ENCODE peak calls at places on chromosome 1, in nine cellular contexts. N is aorta; S is hepatocyte; X is tibial artery; H is A549; C is pancreas; I is effector memory CD4-positive, alpha-beta T cell; M is testis; J is mesenchymal stem cell. Y is an unnamed sample.

GRCh38 chr1:172630868-172631267 is 28.0 kb upstream of the FASLG start:
- DNase-seq in N (no peak), S (no peak), X (no peak), H (no peak), C (no peak), I (no peak), M (no peak), J (no peak), Y (no peak)

GRCh38 chr1:170617595-170618215 is 46.2 kb upstream of the PRRX1 start:
- DNase-seq in N (no peak), S (no peak), X (no peak), H (no peak), C (no peak), I (no peak), M (no peak), J (no peak), Y (no peak)

GRCh38 chr1:207830788-207831187 is 78.9 kb downstream of the CD46 start:
- DNase-seq in N (no peak), S (no peak), X (no peak), H (no peak), C (no peak), I (no peak), M (peak; percentile 48), J (no peak), Y (no peak)

GRCh38 chr1:18396247-18396646 is 84.5 kb upstream of the KLHDC7A start:
- DNase-seq in N (peak; percentile 16), S (peak; percentile 28), X (no peak), H (no peak), C (no peak), I (no peak), M (no peak), J (no peak), Y (peak; percentile 36)

GRCh38 chr1:51622455-51622913 is 5.6 kb downstream of the OSBPL9 start:
- DNase-seq in N (no peak), S (peak; percentile 83), X (peak; percentile 78), H (peak; percentile 43), C (no peak), I (no peak), M (peak; percentile 46), J (peak; percentile 65), Y (peak; percentile 69)

GRCh38 chr1:7250176-7250575 is 464.9 kb downstream of the CAMTA1 start:
- DNase-seq in N (no peak), S (no peak), X (no peak), H (no peak), C (no peak), I (no peak), M (no peak), J (no peak), Y (no peak)

GRCh38 chr1:207069059-207069458 is 16.0 kb downstream of the PFKFB2 start:
- DNase-seq in N (no peak), S (no peak), X (no peak), H (no peak), C (no peak), I (no peak), M (no peak), J (no peak), Y (no peak)

GRCh38 chr1:182615468-182616129 is 11.4 kb upstream of the RGS16 start:
- DNase-seq in N (peak; percentile 90), S (no peak), X (peak; percentile 76), H (no peak), C (no peak), I (peak; percentile 51), M (peak; percentile 46), J (peak; percentile 56), Y (no peak)

GRCh38 chr1:203354246-203354645 is 3.3 kb upstream of the FMOD start:
- DNase-seq in N (no peak), S (no peak), X (no peak), H (no peak), C (no peak), I (no peak), M (no peak), J (peak; percentile 87), Y (no peak)

GRCh38 chr1:22689505-22689904 is 21.1 kb upstream of the EPHB2 start:
- DNase-seq in N (no peak), S (peak; percentile 73), X (no peak), H (peak; percentile 77), C (no peak), I (no peak), M (no peak), J (peak; percentile 96), Y (peak; percentile 92)

GRCh38 chr1:1204998-1205768 is 1.2 kb downstream of the TNFRSF18 start:
- DNase-seq in N (peak; percentile 70), S (no peak), X (no peak), H (no peak), C (peak; percentile 70), I (no peak), M (no peak), J (no peak), Y (no peak)

GRCh38 chr1:104760017-104760416 is 1010.3 kb downstream of the AMY1C start:
- DNase-seq in N (no peak), S (no peak), X (no peak), H (no peak), C (no peak), I (no peak), M (no peak), J (no peak), Y (no peak)

GRCh38 chr1:38793299-38793698 is 66.3 kb downstream of the RRAGC start:
- DNase-seq in N (no peak), S (no peak), X (no peak), H (no peak), C (no peak), I (no peak), M (no peak), J (no peak), Y (no peak)

GRCh38 chr1:228110536-228110935 is 1.4 kb upstream of the MRPL55 start:
- DNase-seq in N (no peak), S (no peak), X (no peak), H (no peak), C (no peak), I (no peak), M (peak; percentile 60), J (no peak), Y (no peak)
- H3K27ac ChIP-seq in N (no peak overlapping the region), S (peak overlapping the region; percentile 93), X (peak overlapping the region; percentile 92), H (no peak overlapping the region), C (no peak overlapping the region), I (no peak overlapping the region), M (peak overlapping the region; percentile 96), J (no peak overlapping the region), Y (peak overlapping the region; percentile 70)

DNA sequence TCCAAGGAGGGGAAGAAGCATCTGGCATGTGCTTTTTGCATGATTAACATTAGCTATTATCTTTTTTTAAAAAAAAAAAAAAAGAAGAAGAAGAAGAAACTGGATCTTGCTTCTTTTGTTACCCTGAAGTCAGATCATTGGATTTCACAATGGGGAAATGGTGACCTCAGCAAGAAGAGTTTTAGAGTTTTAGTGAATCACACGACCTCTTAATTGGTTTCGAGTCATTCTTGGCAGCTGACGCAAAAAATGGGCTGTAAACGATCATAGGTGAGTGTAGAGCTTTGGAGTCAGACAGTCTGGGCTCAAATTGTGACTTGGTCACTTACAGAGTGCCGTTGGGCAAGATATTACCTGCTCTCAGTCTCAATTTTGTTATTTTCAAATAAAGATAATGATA is 33.3 kb upstream of the PGBD5 start:
- DNase-seq in N (no peak), S (peak; percentile 12), X (no peak), H (no peak), C (no peak), I (no peak), M (no peak), J (peak; percentile 48), Y (peak; percentile 68)
- H3K27ac ChIP-seq in N (no peak overlapping the region), S (no peak overlapping the region), X (no peak overlapping the region), H (no peak overlapping the region), C (no peak overlapping the region), I (no peak overlapping the region), M (no peak overlapping the region), J (no peak overlapping the region), Y (no peak overlapping the region)

GRCh38 chr1:103467100-103467499 is 58.4 kb upstream of the RNPC3 start:
- DNase-seq in N (no peak), S (no peak), X (no peak), H (no peak), C (no peak), I (no peak), M (no peak), J (no peak), Y (no peak)

DNA sequence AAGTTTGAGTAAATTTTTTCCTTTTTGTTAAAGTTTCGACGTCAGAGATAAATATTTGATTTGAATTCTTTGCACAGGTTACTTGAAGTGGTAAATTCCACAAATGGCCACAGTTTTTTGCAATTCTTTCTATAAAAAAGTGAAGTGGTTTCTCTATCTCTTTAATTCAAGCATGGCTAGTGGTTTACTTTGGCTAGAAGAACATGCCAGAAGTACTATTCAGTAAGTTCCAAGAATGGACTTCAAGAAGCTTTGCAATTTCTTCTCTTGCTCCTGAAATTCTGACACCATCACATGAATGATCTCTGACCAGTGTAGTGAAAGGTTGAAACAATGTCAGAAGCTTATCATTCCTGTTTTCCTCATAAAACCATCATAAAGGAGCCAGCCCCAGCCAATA is 55.7 kb upstream of the RNPC3 start:
- DNase-seq in N (no peak), S (no peak), X (no peak), H (no peak), C (no peak), I (no peak), M (no peak), J (no peak), Y (no peak)
- H3K27ac ChIP-seq in N (no peak overlapping the region), S (no peak overlapping the region), X (no peak overlapping the region), H (no peak overlapping the region), C (no peak overlapping the region), I (no peak overlapping the region), M (no peak overlapping the region), J (no peak overlapping the region), Y (no peak overlapping the region)

GRCh38 chr1:46406881-46407608 is 12.9 kb downstream of the FAAH start:
- DNase-seq in N (peak; percentile 48), S (no peak), X (no peak), H (no peak), C (no peak), I (no peak), M (no peak), J (peak; percentile 11), Y (no peak)

GRCh38 chr1:46403916-46404315 is 9.8 kb downstream of the FAAH start:
- DNase-seq in N (peak; percentile 54), S (no peak), X (no peak), H (no peak), C (no peak), I (no peak), M (no peak), J (no peak), Y (no peak)

GRCh38 chr1:46404482-46405203 is 10.5 kb downstream of the FAAH start:
- DNase-seq in N (no peak), S (no peak), X (no peak), H (no peak), C (no peak), I (no peak), M (no peak), J (no peak), Y (no peak)

GRCh38 chr1:46405204-46405555 is 11.1 kb downstream of the FAAH start:
- DNase-seq in N (peak; percentile 68), S (no peak), X (no peak), H (no peak), C (no peak), I (no peak), M (no peak), J (no peak), Y (no peak)

GRCh38 chr1:46405724-46406123 is 11.6 kb downstream of the FAAH start:
- DNase-seq in N (peak; percentile 75), S (no peak), X (no peak), H (no peak), C (no peak), I (no peak), M (no peak), J (no peak), Y (no peak)
- H3K27ac ChIP-seq in N (no peak overlapping the region), S (no peak overlapping the region), X (no peak overlapping the region), H (peak overlapping the region; percentile 50), C (no peak overlapping the region), I (no peak overlapping the region), M (no peak overlapping the region), J (no peak overlapping the region), Y (no peak overlapping the region)

GRCh38 chr1:27139980-27140379 is 14.9 kb downstream of the SLC9A1 start:
- DNase-seq in N (no peak), S (no peak), X (no peak), H (no peak), C (no peak), I (no peak), M (no peak), J (no peak), Y (no peak)
- H3K27ac ChIP-seq in N (no peak overlapping the region), S (no peak overlapping the region), X (no peak overlapping the region), H (no peak overlapping the region), C (no peak overlapping the region), I (no peak overlapping the region), M (no peak overlapping the region), J (no peak overlapping the region), Y (peak overlapping the region; percentile 50)